ENCODE peak calls at places on chromosome 18, in six cellular contexts. C, J, L, H, G and W are unnamed samples.

GRCh38 chr18:10661333-10661732 is 135.5 kb downstream of the NAPG start:
- DNase-seq in C (no peak), J (no peak), G (peak; percentile 31), L (no peak), H (peak; percentile 71), W (no peak)

GRCh38 chr18:28267276-28267675 is 90.3 kb upstream of the CDH2 start:
- DNase-seq in C (no peak), J (no peak), H (no peak), L (no peak), G (no peak), W (no peak)

GRCh38 chr18:26089247-26090129 is 925 bp downstream of the SS18 start:
- DNase-seq in L (no peak), C (no peak), G (peak; percentile 70), J (peak; percentile 52), H (peak; percentile 43), W (no peak)

GRCh38 chr18:10234281-10234680 is 220.2 kb upstream of the APCDD1 start:
- DNase-seq in C (no peak), L (no peak), G (peak; percentile 22), H (peak; percentile 23), J (no peak), W (no peak)

GRCh38 chr18:22432672-22433137 is 15.0 kb upstream of the CTAGE1 start:
- DNase-seq in H (peak; percentile 97), C (peak; percentile 81), J (no peak), G (peak; percentile 90), L (peak; percentile 82), W (no peak)

GRCh38 chr18:75070625-75071483 is 138.1 kb downstream of the PTGR3 start:
- DNase-seq in C (no peak), G (peak; percentile 75), H (peak; percentile 51), J (no peak), L (peak; percentile 42), W (peak; percentile 45)

GRCh38 chr18:24397131-24397693 is 412 bp downstream of the OSBPL1A start:
- DNase-seq in J (peak; percentile 82), H (peak; percentile 79), C (no peak), L (peak; percentile 44), G (peak; percentile 91), W (no peak)

GRCh38 chr18:36284671-36285295 is 12.7 kb upstream of the FHOD3 start:
- DNase-seq in G (peak; percentile 69), L (no peak), H (peak; percentile 82), J (peak; percentile 78), C (no peak), W (peak; percentile 31)

GRCh38 chr18:68498185-68498584 is 216.7 kb downstream of the TMX3 start:
- DNase-seq in H (no peak), G (peak; percentile 10), J (no peak), C (no peak), L (no peak), W (no peak)

GRCh38 chr18:56639094-56639361 is 636 bp upstream of the TXNL1 start:
- DNase-seq in L (no peak), C (no peak), J (peak; percentile 1), H (no peak), G (no peak), W (no peak)

GRCh38 chr18:75638597-75639467 is 211.3 kb upstream of the SMIM21 start:
- DNase-seq in H (peak; percentile 80), J (peak; percentile 65), C (no peak), G (peak; percentile 52), L (no peak), W (no peak)

GRCh38 chr18:78730564-78731422 is 248.8 kb upstream of the SALL3 start:
- DNase-seq in H (no peak), G (no peak), J (no peak), C (no peak), L (peak; percentile 14), W (no peak)

GRCh38 chr18:27780061-27780740 is 396.7 kb downstream of the CDH2 start:
- DNase-seq in G (no peak), J (no peak), C (no peak), L (no peak), H (peak; percentile 29), W (no peak)

GRCh38 chr18:74819433-74820059 is 221.9 kb downstream of the ZNF407 start:
- DNase-seq in L (no peak), H (no peak), C (no peak), J (peak; percentile 88), G (no peak), W (no peak)

DNA sequence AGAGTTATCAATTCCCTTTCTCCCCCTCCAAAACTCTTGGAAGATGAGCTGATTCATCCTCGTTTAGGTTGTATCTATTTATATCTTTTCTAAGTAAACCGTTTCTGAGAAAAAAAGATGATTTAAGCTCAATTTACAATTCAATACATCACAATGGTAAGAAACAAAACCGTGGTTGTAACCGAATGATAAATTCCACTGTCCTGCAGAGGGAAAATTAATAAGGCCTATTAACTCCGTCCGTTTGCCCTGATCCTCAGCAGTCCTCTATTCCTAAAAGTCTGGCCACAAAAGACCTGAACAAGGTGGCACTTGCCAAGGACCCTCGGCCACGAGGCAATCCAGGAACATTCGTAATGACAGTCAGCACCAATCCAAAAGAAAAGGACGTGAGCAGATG is 286.2 kb downstream of the TCF4 start:
- DNase-seq in C (no peak), G (no peak), L (no peak), J (no peak), H (no peak), W (no peak)
- H3K4me1 ChIP-seq in C (no peaks in the 10 kb centered on the region), G (no peaks in the 10 kb centered on the region), L (peaks cover 24% of the 10 kb centered on the region), J (peaks cover 42% of the 10 kb centered on the region), H (peaks cover 15% of the 10 kb centered on the region), W (no peaks in the 10 kb centered on the region)

DNA sequence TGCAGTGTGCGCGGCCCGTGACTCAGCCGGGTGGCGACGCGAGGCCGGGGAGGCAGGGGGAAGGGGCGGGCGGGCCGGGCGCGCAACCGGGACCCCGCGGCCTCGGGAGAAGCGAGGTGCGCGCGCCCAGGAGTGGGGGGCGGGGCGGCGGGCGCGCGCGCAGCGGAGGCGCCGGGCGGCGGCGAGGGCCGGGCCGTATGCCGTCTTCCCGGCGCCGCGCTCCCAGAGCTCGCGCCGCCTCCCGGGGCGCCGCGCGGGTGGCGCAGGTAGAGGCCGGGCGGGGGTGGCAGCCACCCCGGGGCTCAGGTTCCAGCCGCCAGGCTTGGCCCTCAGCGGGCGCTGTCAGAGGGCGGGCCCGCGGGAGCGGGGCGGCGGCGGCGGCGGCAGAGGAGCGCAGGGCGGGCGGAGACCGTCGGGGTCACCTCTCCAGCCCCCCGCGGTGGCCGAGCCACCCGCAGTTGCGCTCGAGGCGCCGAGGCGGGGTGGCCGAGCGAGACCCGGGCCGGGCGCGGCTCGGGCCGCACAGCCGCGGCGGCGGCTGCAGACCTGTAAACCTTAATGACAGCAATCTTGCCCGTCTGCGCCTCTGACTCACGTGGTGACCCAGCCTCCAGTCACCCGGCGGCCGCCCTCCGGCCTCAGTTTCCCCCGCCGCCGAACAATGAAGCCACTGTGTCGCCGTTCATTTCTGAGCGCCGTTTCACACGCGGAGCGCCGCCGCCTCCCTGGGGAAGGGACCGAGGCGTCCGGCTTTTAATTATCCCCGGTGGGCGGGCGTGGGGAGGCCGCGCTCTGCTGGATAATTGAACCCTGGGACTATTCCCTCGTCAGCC is 25.3 kb upstream of the SMAD7 start:
- DNase-seq in H (peak; percentile 75), G (peak; percentile 73), L (peak; percentile 75), C (no peak), J (peak; percentile 81), W (peak; percentile 36)
- H3K4me3 ChIP-seq in H (peak overlapping the region; percentile 57), G (peak overlapping the region; percentile 75), L (peak overlapping the region; percentile 52), C (peak overlapping the region; percentile 65), J (peak overlapping the region; percentile 89), W (peak overlapping the region; percentile 54)

GRCh38 chr18:51617167-51617566 is 419.7 kb upstream of the MEX3C start:
- DNase-seq in H (peak; percentile 42), L (no peak), G (no peak), J (no peak), C (peak; percentile 66), W (no peak)
- H3K27ac ChIP-seq in H (no peak overlapping the region), L (no peak overlapping the region), G (no peak overlapping the region), J (no peak overlapping the region), C (peak overlapping the region; percentile 83), W (no peak overlapping the region)

GRCh38 chr18:58364867-58365533 is 263.9 kb downstream of the ALPK2 start:
- DNase-seq in J (no peak), C (no peak), H (no peak), L (no peak), G (peak; percentile 25), W (no peak)
- H3K4me1 ChIP-seq in J (no peaks in the 10 kb centered on the region), C (peaks cover 15% of the 10 kb centered on the region), H (peaks cover 12% of the 10 kb centered on the region), L (peaks cover 7% of the 10 kb centered on the region), G (peaks cover 7% of the 10 kb centered on the region), W (no peaks in the 10 kb centered on the region)

GRCh38 chr18:34461266-34461665 is 236.6 kb upstream of the NOL4 start:
- DNase-seq in H (no peak), L (no peak), C (no peak), J (no peak), G (no peak), W (no peak)
- H3K4me3 ChIP-seq in H (no peak overlapping the region), L (no peak overlapping the region), C (no peak overlapping the region), J (no peak overlapping the region), G (no peak overlapping the region), W (no peak overlapping the region)

GRCh38 chr18:31041346-31042067 is 1.0 kb downstream of the DSC3 start:
- DNase-seq in J (peak; percentile 64), L (no peak), H (peak; percentile 34), G (peak; percentile 40), C (peak; percentile 56), W (no peak)
- H3K27ac ChIP-seq in J (no peak overlapping the region), L (no peak overlapping the region), H (no peak overlapping the region), G (peak overlapping the region; percentile 95), C (peak overlapping the region; percentile 65), W (no peak overlapping the region)

GRCh38 chr18:44793186-44793585 is 112.5 kb downstream of the SETBP1 start:
- DNase-seq in H (no peak), J (no peak), C (no peak), L (no peak), G (no peak), W (no peak)

GRCh38 chr18:44790860-44791259 is 110.2 kb downstream of the SETBP1 start:
- DNase-seq in L (no peak), C (no peak), J (no peak), H (no peak), G (no peak), W (no peak)

GRCh38 chr18:44791520-44791919 is 110.8 kb downstream of the SETBP1 start:
- DNase-seq in H (peak; percentile 24), G (peak; percentile 7), C (no peak), J (no peak), L (no peak), W (no peak)

GRCh38 chr18:44793685-44794084 is 113.0 kb downstream of the SETBP1 start:
- DNase-seq in C (no peak), H (no peak), G (no peak), J (no peak), L (no peak), W (no peak)

DNA sequence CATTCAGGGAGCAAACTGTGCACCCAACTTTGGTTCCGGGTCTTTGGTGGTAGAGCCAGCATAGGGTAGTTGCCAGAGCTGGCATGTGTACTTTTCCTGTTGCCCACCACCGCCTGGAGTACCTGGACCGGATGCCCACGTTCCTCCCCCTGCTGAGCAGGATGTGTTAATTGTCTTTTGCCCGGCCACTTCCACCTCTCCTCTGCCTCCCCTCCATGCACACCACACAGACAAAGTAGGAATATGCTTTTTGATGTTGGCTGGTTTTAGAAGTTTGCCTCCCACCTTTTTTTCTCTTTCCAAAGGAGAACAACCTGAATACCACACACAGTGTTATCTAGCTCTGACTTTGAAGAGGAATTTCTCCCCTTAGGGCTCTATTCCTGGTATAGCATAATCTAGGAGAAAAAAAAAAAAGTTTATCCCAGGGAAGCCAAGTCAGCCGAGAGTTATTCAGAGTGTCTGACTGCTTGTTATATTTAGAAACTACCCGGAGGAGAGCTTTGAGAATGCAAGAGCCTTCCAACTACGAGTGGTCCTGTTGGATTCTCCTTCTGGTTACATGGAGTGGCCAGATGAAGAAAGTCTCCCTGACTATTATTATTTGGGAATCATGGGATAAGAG is 111.9 kb downstream of the SETBP1 start:
- DNase-seq in C (no peak), L (no peak), J (no peak), H (peak; percentile 23), G (peak; percentile 58), W (no peak)
- H3K4me1 ChIP-seq in C (peaks cover 16% of the 10 kb centered on the region), L (peaks cover 75% of the 10 kb centered on the region), J (peaks cover 39% of the 10 kb centered on the region), H (peaks cover 71% of the 10 kb centered on the region), G (peaks cover 21% of the 10 kb centered on the region), W (no peaks in the 10 kb centered on the region)